ENCODE peak calls at places on chromosome 4, in seven cellular contexts. One of them, this sample, is unnamed.
A peak's percentile ranks its signal among the peaks of the same experiment; 100 is the strongest.

GRCh38 chr4:8315343-8316250 is 46.0 kb downstream of the HTRA3 start:
- DNase-seq in epithelial cell of esophagus: peak; percentile 84
- DNase-seq in CD8-positive, alpha-beta T cell: peak; percentile 41
- DNase-seq in GM10248: no peak
- DNase-seq in lower lobe of right lung: peak; percentile 75
- DNase-seq in WTC11: no peak
- DNase-seq in cardiac fibroblast: peak; percentile 83
- DNase-seq in this sample: peak; percentile 43

GRCh38 chr4:37682701-37683401 is 3.3 kb downstream of the RELL1 start:
- DNase-seq in lower lobe of right lung: no peak
- DNase-seq in epithelial cell of esophagus: peak; percentile 17
- DNase-seq in cardiac fibroblast: no peak
- DNase-seq in GM10248: peak; percentile 28
- DNase-seq in CD8-positive, alpha-beta T cell: no peak
- DNase-seq in WTC11: no peak
- DNase-seq in this sample: no peak

GRCh38 chr4:96354036-96354712 is 514.3 kb downstream of the PDHA2 start:
- DNase-seq in CD8-positive, alpha-beta T cell: no peak
- DNase-seq in WTC11: no peak
- DNase-seq in GM10248: no peak
- DNase-seq in lower lobe of right lung: no peak
- DNase-seq in cardiac fibroblast: peak; percentile 50
- DNase-seq in epithelial cell of esophagus: no peak
- DNase-seq in this sample: no peak

GRCh38 chr4:71520850-71521249 is 182.0 kb downstream of the SLC4A4 start:
- DNase-seq in cardiac fibroblast: no peak
- DNase-seq in epithelial cell of esophagus: no peak
- DNase-seq in lower lobe of right lung: no peak
- DNase-seq in WTC11: no peak
- DNase-seq in GM10248: no peak
- DNase-seq in CD8-positive, alpha-beta T cell: no peak
- DNase-seq in this sample: no peak

GRCh38 chr4:93072292-93072691 is 756.3 kb upstream of the ATOH1 start:
- DNase-seq in WTC11: no peak
- DNase-seq in cardiac fibroblast: no peak
- DNase-seq in lower lobe of right lung: no peak
- DNase-seq in CD8-positive, alpha-beta T cell: no peak
- DNase-seq in GM10248: no peak
- DNase-seq in epithelial cell of esophagus: no peak
- DNase-seq in this sample: no peak

GRCh38 chr4:95095352-95095974 is 337.7 kb downstream of the BMPR1B start:
- DNase-seq in CD8-positive, alpha-beta T cell: no peak
- DNase-seq in lower lobe of right lung: no peak
- DNase-seq in GM10248: no peak
- DNase-seq in cardiac fibroblast: peak; percentile 76
- DNase-seq in WTC11: no peak
- DNase-seq in epithelial cell of esophagus: peak; percentile 48
- DNase-seq in this sample: no peak

GRCh38 chr4:13611283-13611842 is 16.2 kb downstream of the BOD1L1 start:
- DNase-seq in cardiac fibroblast: peak; percentile 16
- DNase-seq in lower lobe of right lung: no peak
- DNase-seq in CD8-positive, alpha-beta T cell: no peak
- DNase-seq in GM10248: peak; percentile 46
- DNase-seq in WTC11: no peak
- DNase-seq in epithelial cell of esophagus: peak; percentile 75
- DNase-seq in this sample: no peak

GRCh38 chr4:87375719-87376291 is 15.2 kb downstream of the HSD17B11 start:
- DNase-seq in lower lobe of right lung: no peak
- DNase-seq in epithelial cell of esophagus: peak; percentile 65
- DNase-seq in GM10248: peak; percentile 34
- DNase-seq in cardiac fibroblast: peak; percentile 93
- DNase-seq in WTC11: no peak
- DNase-seq in CD8-positive, alpha-beta T cell: no peak
- DNase-seq in this sample: no peak

GRCh38 chr4:85455942-85456341 is 19.0 kb upstream of the ARHGAP24 start:
- DNase-seq in CD8-positive, alpha-beta T cell: no peak
- DNase-seq in cardiac fibroblast: no peak
- DNase-seq in epithelial cell of esophagus: peak; percentile 73
- DNase-seq in lower lobe of right lung: no peak
- DNase-seq in WTC11: no peak
- DNase-seq in GM10248: no peak
- DNase-seq in this sample: no peak

GRCh38 chr4:108540536-108540935 is 79.8 kb upstream of the RPL34 start:
- DNase-seq in GM10248: no peak
- DNase-seq in epithelial cell of esophagus: peak; percentile 16
- DNase-seq in WTC11: no peak
- DNase-seq in CD8-positive, alpha-beta T cell: no peak
- DNase-seq in lower lobe of right lung: no peak
- DNase-seq in cardiac fibroblast: no peak
- DNase-seq in this sample: no peak

GRCh38 chr4:66489783-66490452 is 819.6 kb upstream of the EPHA5 start:
- DNase-seq in CD8-positive, alpha-beta T cell: no peak
- DNase-seq in cardiac fibroblast: peak; percentile 82
- DNase-seq in WTC11: no peak
- DNase-seq in lower lobe of right lung: no peak
- DNase-seq in epithelial cell of esophagus: peak; percentile 67
- DNase-seq in GM10248: no peak
- DNase-seq in this sample: no peak

GRCh38 chr4:100414016-100414790 is 103.6 kb downstream of the EMCN start:
- DNase-seq in lower lobe of right lung: no peak
- DNase-seq in cardiac fibroblast: no peak
- DNase-seq in epithelial cell of esophagus: peak; percentile 47
- DNase-seq in CD8-positive, alpha-beta T cell: no peak
- DNase-seq in WTC11: no peak
- DNase-seq in GM10248: no peak
- DNase-seq in this sample: no peak

GRCh38 chr4:156754832-156755570 is 216.6 kb downstream of the PDGFC start:
- DNase-seq in CD8-positive, alpha-beta T cell: no peak
- DNase-seq in GM10248: no peak
- DNase-seq in lower lobe of right lung: no peak
- DNase-seq in cardiac fibroblast: no peak
- DNase-seq in epithelial cell of esophagus: no peak
- DNase-seq in WTC11: no peak
- DNase-seq in this sample: no peak

GRCh38 chr4:82499705-82500104 is 62.1 kb downstream of the TMEM150C start:
- DNase-seq in lower lobe of right lung: no peak
- DNase-seq in epithelial cell of esophagus: no peak
- DNase-seq in cardiac fibroblast: no peak
- DNase-seq in GM10248: no peak
- DNase-seq in WTC11: no peak
- DNase-seq in CD8-positive, alpha-beta T cell: no peak
- DNase-seq in this sample: no peak

GRCh38 chr4:57172065-57172464 is 61.9 kb upstream of the IGFBP7 start:
- DNase-seq in lower lobe of right lung: no peak
- DNase-seq in WTC11: no peak
- DNase-seq in GM10248: no peak
- DNase-seq in epithelial cell of esophagus: no peak
- DNase-seq in CD8-positive, alpha-beta T cell: no peak
- DNase-seq in cardiac fibroblast: no peak
- DNase-seq in this sample: no peak

GRCh38 chr4:77152421-77152820 is 4.6 kb upstream of the CCNG2 start:
- DNase-seq in epithelial cell of esophagus: peak; percentile 82
- DNase-seq in GM10248: no peak
- DNase-seq in cardiac fibroblast: no peak
- DNase-seq in lower lobe of right lung: no peak
- DNase-seq in WTC11: no peak
- DNase-seq in CD8-positive, alpha-beta T cell: no peak
- DNase-seq in this sample: peak; percentile 22

GRCh38 chr4:71355971-71356370 is 17.2 kb downstream of the SLC4A4 start:
- DNase-seq in epithelial cell of esophagus: no peak
- DNase-seq in cardiac fibroblast: no peak
- DNase-seq in lower lobe of right lung: no peak
- DNase-seq in GM10248: no peak
- DNase-seq in WTC11: no peak
- DNase-seq in CD8-positive, alpha-beta T cell: no peak
- DNase-seq in this sample: no peak

GRCh38 chr4:42985971-42986370 is 93.5 kb downstream of the GRXCR1 start:
- DNase-seq in lower lobe of right lung: no peak
- DNase-seq in WTC11: no peak
- DNase-seq in epithelial cell of esophagus: no peak
- DNase-seq in CD8-positive, alpha-beta T cell: no peak
- DNase-seq in GM10248: no peak
- DNase-seq in cardiac fibroblast: no peak
- DNase-seq in this sample: no peak

GRCh38 chr4:7503597-7503996 is 68.9 kb upstream of the PSAPL1 start:
- DNase-seq in epithelial cell of esophagus: no peak
- DNase-seq in cardiac fibroblast: no peak
- DNase-seq in WTC11: no peak
- DNase-seq in lower lobe of right lung: no peak
- DNase-seq in GM10248: no peak
- DNase-seq in CD8-positive, alpha-beta T cell: no peak
- DNase-seq in this sample: no peak

GRCh38 chr4:63063765-63064164 is 1345.5 kb downstream of the TECRL start:
- DNase-seq in CD8-positive, alpha-beta T cell: no peak
- DNase-seq in WTC11: no peak
- DNase-seq in lower lobe of right lung: no peak
- DNase-seq in cardiac fibroblast: no peak
- DNase-seq in GM10248: no peak
- DNase-seq in epithelial cell of esophagus: no peak
- DNase-seq in this sample: no peak

GRCh38 chr4:156949373-156949814 is 22.2 kb downstream of the PDGFC start:
- DNase-seq in WTC11: no peak
- DNase-seq in CD8-positive, alpha-beta T cell: no peak
- DNase-seq in GM10248: no peak
- DNase-seq in lower lobe of right lung: no peak
- DNase-seq in epithelial cell of esophagus: peak; percentile 79
- DNase-seq in cardiac fibroblast: peak; percentile 84
- DNase-seq in this sample: no peak

GRCh38 chr4:129353490-129353889 is 257.5 kb downstream of the C4orf33 start:
- DNase-seq in lower lobe of right lung: no peak
- DNase-seq in CD8-positive, alpha-beta T cell: no peak
- DNase-seq in epithelial cell of esophagus: no peak
- DNase-seq in WTC11: no peak
- DNase-seq in cardiac fibroblast: no peak
- DNase-seq in GM10248: no peak
- DNase-seq in this sample: no peak
- TF ChIP-seq CTCF in lower lobe of right lung: no peak
- TF ChIP-seq CTCF in CD8-positive, alpha-beta T cell: no peak
- TF ChIP-seq CTCF in epithelial cell of esophagus: no peak
- TF ChIP-seq CTCF in WTC11: no peak
- TF ChIP-seq CTCF in cardiac fibroblast: no peak
- TF ChIP-seq CTCF in GM10248: no peak
- TF ChIP-seq CTCF in this sample: no peak

DNA sequence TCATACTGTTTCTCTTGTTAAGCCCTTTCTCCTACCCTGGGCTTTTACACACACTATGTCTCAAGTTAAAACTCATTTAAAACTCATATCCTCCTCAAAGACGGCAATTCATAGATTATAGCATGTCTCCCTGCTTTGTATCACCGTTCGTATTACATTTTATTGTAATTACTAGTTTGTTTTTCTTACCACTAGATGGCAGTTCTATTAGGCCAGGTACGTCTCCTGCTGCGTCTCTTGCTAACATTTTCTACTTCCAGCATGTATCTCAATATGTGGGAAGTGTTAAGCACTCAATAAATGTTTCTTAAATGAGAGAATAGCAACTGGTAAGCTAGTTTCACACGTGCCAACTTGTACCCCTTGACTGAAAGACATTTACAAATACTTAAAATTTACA is 450.3 kb upstream of the PCDH7 start:
- DNase-seq in CD8-positive, alpha-beta T cell: no peak
- DNase-seq in GM10248: no peak
- DNase-seq in cardiac fibroblast: no peak
- DNase-seq in lower lobe of right lung: no peak
- DNase-seq in epithelial cell of esophagus: peak; percentile 32
- DNase-seq in WTC11: no peak
- DNase-seq in this sample: no peak
- TF ChIP-seq CTCF in CD8-positive, alpha-beta T cell: no peak
- TF ChIP-seq CTCF in GM10248: no peak
- TF ChIP-seq CTCF in cardiac fibroblast: peak; percentile 13
- TF ChIP-seq CTCF in lower lobe of right lung: no peak
- TF ChIP-seq CTCF in epithelial cell of esophagus: peak; percentile 61
- TF ChIP-seq CTCF in WTC11: peak; percentile 17
- TF ChIP-seq CTCF in this sample: peak; percentile 16

GRCh38 chr4:26326791-26327190 is 6.0 kb downstream of the RBPJ start:
- DNase-seq in WTC11: no peak
- DNase-seq in cardiac fibroblast: peak; percentile 71
- DNase-seq in GM10248: no peak
- DNase-seq in epithelial cell of esophagus: peak; percentile 30
- DNase-seq in lower lobe of right lung: no peak
- DNase-seq in CD8-positive, alpha-beta T cell: no peak
- DNase-seq in this sample: no peak

GRCh38 chr4:26321326-26322276 is 787 bp downstream of the RBPJ start:
- DNase-seq in epithelial cell of esophagus: no peak
- DNase-seq in cardiac fibroblast: peak; percentile 24
- DNase-seq in CD8-positive, alpha-beta T cell: no peak
- DNase-seq in WTC11: peak; percentile 42
- DNase-seq in lower lobe of right lung: peak; percentile 54
- DNase-seq in GM10248: no peak
- DNase-seq in this sample: peak; percentile 61

GRCh38 chr4:26323807-26324206 is 3.0 kb downstream of the RBPJ start:
- DNase-seq in epithelial cell of esophagus: no peak
- DNase-seq in WTC11: no peak
- DNase-seq in GM10248: no peak
- DNase-seq in lower lobe of right lung: no peak
- DNase-seq in cardiac fibroblast: peak; percentile 78
- DNase-seq in CD8-positive, alpha-beta T cell: no peak
- DNase-seq in this sample: no peak

GRCh38 chr4:26322349-26322748 is 1.5 kb downstream of the RBPJ start:
- DNase-seq in cardiac fibroblast: no peak
- DNase-seq in CD8-positive, alpha-beta T cell: no peak
- DNase-seq in GM10248: no peak
- DNase-seq in epithelial cell of esophagus: no peak
- DNase-seq in lower lobe of right lung: no peak
- DNase-seq in WTC11: no peak
- DNase-seq in this sample: no peak

GRCh38 chr4:26325191-26325590 is 4.4 kb downstream of the RBPJ start:
- DNase-seq in GM10248: no peak
- DNase-seq in WTC11: no peak
- DNase-seq in lower lobe of right lung: no peak
- DNase-seq in CD8-positive, alpha-beta T cell: no peak
- DNase-seq in cardiac fibroblast: peak; percentile 47
- DNase-seq in epithelial cell of esophagus: peak; percentile 67
- DNase-seq in this sample: no peak
- TF ChIP-seq CTCF in GM10248: peak; percentile 56
- TF ChIP-seq CTCF in WTC11: no peak
- TF ChIP-seq CTCF in lower lobe of right lung: peak; percentile 21
- TF ChIP-seq CTCF in CD8-positive, alpha-beta T cell: peak; percentile 53
- TF ChIP-seq CTCF in cardiac fibroblast: peak; percentile 51
- TF ChIP-seq CTCF in epithelial cell of esophagus: peak; percentile 66
- TF ChIP-seq CTCF in this sample: peak; percentile 32

DNA sequence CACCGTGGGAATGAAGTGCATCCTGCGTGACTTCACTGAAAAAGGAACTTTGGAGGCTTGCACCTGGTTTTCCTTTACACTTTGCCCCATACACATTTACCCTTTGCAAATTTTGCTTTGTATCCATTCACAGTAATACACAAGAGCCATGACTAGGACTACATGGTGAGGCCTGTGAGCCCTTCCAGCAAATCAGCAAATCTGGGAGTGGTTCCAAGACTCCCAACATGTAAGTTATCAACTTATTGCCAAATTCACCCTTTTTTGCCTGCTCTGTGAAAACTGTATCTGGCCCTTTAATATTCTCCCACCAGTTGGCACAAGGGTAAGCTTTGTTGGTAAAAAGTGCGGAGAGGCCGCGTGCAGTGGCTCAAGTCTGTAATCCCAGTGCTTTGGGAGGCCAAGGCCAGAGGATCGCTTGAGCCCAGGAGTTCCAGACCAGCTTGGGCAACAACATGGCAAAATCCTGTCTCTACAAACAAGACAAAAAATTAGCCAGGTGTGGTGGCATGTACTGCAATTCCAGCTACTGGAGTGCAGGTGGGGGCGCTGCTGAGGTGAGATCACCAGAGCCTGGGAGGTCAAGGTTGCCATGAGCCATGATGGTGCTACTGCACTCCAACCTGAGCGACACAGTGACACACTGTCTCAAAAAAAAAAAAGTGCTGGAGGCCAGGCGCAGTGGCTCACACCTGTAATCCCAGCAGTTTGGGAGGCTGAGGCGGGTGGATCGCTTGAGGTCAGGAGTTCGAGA is 5.0 kb downstream of the PRMT9 start:
- DNase-seq in lower lobe of right lung: no peak
- DNase-seq in epithelial cell of esophagus: peak; percentile 25
- DNase-seq in GM10248: no peak
- DNase-seq in cardiac fibroblast: peak; percentile 40
- DNase-seq in CD8-positive, alpha-beta T cell: no peak
- DNase-seq in WTC11: peak; percentile 74
- DNase-seq in this sample: no peak
- TF ChIP-seq CTCF in lower lobe of right lung: no peak
- TF ChIP-seq CTCF in epithelial cell of esophagus: no peak
- TF ChIP-seq CTCF in GM10248: no peak
- TF ChIP-seq CTCF in cardiac fibroblast: no peak
- TF ChIP-seq CTCF in CD8-positive, alpha-beta T cell: no peak
- TF ChIP-seq CTCF in WTC11: no peak
- TF ChIP-seq CTCF in this sample: no peak

This sample was measured in nephron progenitor cell.